ENCODE peak calls at places on chromosomes 16 and 17, in four cellular contexts. One of them, this sample, is unnamed. For H3K9me3, the result is how much of the 10 kb centered on the place peaks cover.

GRCh38 chr17:47703191-47703591 is 9.2 kb downstream of the TBKBP1 start:
- DNase-seq in PC-3: no peak
- DNase-seq in neural progenitor cell: no peak
- DNase-seq in fibroblast of lung: no peak
- DNase-seq in this sample: no peak

GRCh38 chr17:30605027-30605426 is 127.8 kb downstream of the GOSR1 start:
- DNase-seq in neural progenitor cell: peak
- DNase-seq in fibroblast of lung: no peak
- DNase-seq in PC-3: no peak
- DNase-seq in this sample: no peak

GRCh38 chr17:60134396-60135159 is 15.2 kb upstream of the CA4 start:
- DNase-seq in PC-3: no peak
- DNase-seq in neural progenitor cell: no peak
- DNase-seq in fibroblast of lung: peak
- DNase-seq in this sample: no peak

GRCh38 chr16:17229131-17229530 is 241.6 kb downstream of the XYLT1 start:
- DNase-seq in PC-3: no peak
- DNase-seq in neural progenitor cell: no peak
- DNase-seq in fibroblast of lung: no peak
- DNase-seq in this sample: no peak

GRCh38 chr17:63600569-63601438 is at the start of gene TACO1:
- DNase-seq in fibroblast of lung: peak
- DNase-seq in neural progenitor cell: peak
- DNase-seq in PC-3: peak
- DNase-seq in this sample: peak

GRCh38 chr17:78128616-78129384 is at the start of gene TMC6:
- DNase-seq in fibroblast of lung: no peak
- DNase-seq in PC-3: peak
- DNase-seq in neural progenitor cell: peak
- DNase-seq in this sample: peak

GRCh38 chr16:15899538-15900100 is 11.2 kb upstream of the CEP20 start:
- DNase-seq in neural progenitor cell: no peak
- DNase-seq in fibroblast of lung: peak
- DNase-seq in PC-3: peak
- DNase-seq in this sample: peak

GRCh38 chr17:74037320-74037719 is 166.2 kb upstream of the RPL38 start:
- DNase-seq in fibroblast of lung: peak
- DNase-seq in PC-3: peak
- DNase-seq in neural progenitor cell: peak
- DNase-seq in this sample: no peak

GRCh38 chr16:87146676-87147075 is 170.5 kb downstream of the C16orf95 start:
- DNase-seq in neural progenitor cell: no peak
- DNase-seq in PC-3: no peak
- DNase-seq in fibroblast of lung: no peak
- DNase-seq in this sample: no peak

GRCh38 chr16:25838724-25839186 is 147.0 kb downstream of the HS3ST4 start:
- DNase-seq in fibroblast of lung: peak
- DNase-seq in neural progenitor cell: peak
- DNase-seq in PC-3: peak
- DNase-seq in this sample: peak

DNA sequence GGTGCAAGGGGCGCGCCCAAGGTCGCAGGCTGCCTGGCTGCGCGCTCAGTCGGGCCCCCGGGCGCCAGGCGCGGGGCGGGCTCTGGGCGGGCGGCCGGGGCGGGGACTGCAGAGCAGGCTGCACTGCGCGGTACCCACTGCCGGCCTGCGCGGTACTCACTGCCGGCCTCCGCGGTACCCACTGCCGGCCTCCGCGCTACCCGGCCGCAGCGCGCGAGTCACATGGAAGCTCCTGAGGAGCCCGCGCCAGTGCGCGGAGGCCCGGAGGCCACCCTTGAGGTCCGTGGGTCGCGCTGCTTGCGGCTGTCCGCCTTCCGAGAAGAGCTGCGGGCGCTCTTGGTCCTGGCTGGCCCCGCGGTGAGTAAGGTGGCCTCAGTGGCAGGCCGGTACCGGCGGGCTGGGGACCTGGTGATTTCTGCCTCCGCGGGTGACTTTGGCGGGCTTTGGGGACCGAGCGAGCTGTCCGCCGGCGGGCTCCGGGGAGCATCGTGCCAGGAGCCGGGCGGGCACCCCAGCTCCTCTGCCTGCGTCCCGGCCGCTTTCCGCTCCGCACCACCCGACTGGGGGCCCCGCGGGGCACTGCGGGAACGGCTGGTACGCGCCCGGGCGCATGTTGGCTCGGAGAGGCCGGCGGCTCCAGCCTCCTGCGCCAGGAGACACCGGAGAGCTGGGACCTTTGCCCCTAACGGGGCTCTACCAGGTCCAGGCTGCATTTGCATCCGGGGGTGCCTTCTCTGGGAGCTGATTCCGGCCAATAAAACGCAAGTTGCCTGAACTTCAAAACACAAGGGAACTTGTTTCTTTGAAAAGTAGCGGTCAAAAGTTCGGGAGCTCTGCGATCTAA is at the start of gene SLC47A1:
- DNase-seq in fibroblast of lung: peak
- DNase-seq in neural progenitor cell: peak
- DNase-seq in PC-3: no peak
- DNase-seq in this sample: no peak
- H2AFZ ChIP-seq in fibroblast of lung: no peak
- H2AFZ ChIP-seq in neural progenitor cell: peak
- H2AFZ ChIP-seq in PC-3: peak
- H2AFZ ChIP-seq in this sample: no peak

DNA sequence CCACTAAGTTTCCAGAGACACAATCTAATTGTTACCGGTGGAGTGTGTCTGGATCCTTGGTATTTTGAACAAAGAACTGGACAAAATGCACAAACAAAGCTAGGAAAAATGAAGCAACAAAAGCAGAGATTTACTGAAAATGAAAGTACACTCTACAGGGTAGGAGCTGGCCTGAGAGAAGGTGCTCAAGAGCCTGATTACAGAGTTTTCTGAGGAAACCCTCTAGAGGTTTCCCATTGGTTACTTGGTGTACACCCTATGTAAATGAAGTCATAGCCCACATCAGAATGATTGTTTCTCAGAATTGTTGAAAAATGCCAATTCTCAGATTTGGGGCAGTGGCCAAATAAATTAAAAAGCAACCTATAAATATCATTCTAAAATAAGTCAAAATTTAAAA is 436.4 kb downstream of the KCNJ18 start:
- DNase-seq in neural progenitor cell: no peak
- DNase-seq in PC-3: no peak
- DNase-seq in fibroblast of lung: no peak
- DNase-seq in this sample: no peak
- H3K9me3 ChIP-seq in neural progenitor cell: under half
- H3K9me3 ChIP-seq in PC-3: under half
- H3K9me3 ChIP-seq in fibroblast of lung: under half
- H3K9me3 ChIP-seq in this sample: under half

DNA sequence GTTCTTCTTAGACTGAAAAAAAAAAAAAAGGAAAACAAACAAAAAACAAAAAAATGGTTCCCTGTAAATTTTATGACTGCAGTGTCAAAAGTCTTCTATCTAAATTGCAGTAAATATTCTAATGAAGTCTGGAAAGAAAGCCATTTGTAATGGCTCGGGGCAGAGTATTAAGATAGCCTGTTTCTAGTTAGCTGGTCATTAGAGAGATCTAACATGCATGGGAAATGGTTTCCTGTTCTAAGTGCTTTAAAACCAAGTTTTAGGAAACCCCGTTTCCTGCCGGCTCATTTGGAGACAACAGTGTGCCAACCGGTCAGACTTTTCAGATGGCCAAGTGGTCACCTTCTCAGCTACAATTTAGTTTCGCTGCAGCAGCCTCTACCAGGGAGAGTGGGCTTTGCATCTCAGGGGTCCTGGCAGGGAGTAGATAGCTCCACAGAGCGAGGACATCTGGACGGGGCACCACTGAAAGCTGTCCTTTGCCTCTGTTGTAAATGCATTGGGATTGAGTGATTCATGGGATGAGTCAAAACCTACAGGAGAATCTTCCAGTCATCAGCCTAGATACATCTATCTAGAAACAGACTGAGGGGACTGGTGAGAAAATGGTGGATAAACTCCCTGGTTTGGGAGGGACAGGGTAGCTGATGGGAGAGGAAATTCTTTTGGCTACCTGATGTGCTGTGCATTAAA is 473.2 kb upstream of the SALL1 start:
- DNase-seq in neural progenitor cell: no peak
- DNase-seq in PC-3: no peak
- DNase-seq in fibroblast of lung: no peak
- DNase-seq in this sample: no peak
- H2AFZ ChIP-seq in neural progenitor cell: peak
- H2AFZ ChIP-seq in PC-3: no peak
- H2AFZ ChIP-seq in fibroblast of lung: no peak
- H2AFZ ChIP-seq in this sample: no peak

GRCh38 chr16:31767267-31767666 is 106.3 kb upstream of the ZNF267 start:
- DNase-seq in fibroblast of lung: no peak
- DNase-seq in neural progenitor cell: no peak
- DNase-seq in PC-3: no peak
- DNase-seq in this sample: no peak
- H3K9me3 ChIP-seq in fibroblast of lung: under half
- H3K9me3 ChIP-seq in neural progenitor cell: under half
- H3K9me3 ChIP-seq in PC-3: under half
- H3K9me3 ChIP-seq in this sample: under half

GRCh38 chr16:83212301-83212841 is 585.6 kb downstream of the CDH13 start:
- DNase-seq in neural progenitor cell: no peak
- DNase-seq in fibroblast of lung: no peak
- DNase-seq in PC-3: no peak
- DNase-seq in this sample: no peak
- H2AFZ ChIP-seq in neural progenitor cell: peak
- H2AFZ ChIP-seq in fibroblast of lung: no peak
- H2AFZ ChIP-seq in PC-3: no peak
- H2AFZ ChIP-seq in this sample: no peak

DNA sequence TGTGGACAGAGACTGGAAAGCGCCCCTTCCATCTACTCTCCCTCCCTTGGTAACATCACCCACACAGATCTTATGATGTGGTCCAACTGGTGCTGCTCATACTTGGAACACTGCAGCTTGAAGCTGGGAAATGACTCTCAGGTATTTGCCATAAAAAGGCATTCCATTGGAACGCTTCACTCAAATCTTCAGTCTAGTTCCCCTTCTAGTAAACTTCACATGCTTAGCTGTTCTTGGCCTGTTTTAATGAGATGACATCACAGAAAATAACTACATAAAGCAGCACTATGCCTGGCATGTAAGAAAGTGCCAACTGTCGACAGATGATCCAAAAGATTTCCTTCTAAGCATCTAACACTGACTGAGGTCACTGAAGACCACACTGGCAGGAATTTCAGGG is 9.3 kb downstream of the ZNF263 start:
- DNase-seq in PC-3: peak
- DNase-seq in neural progenitor cell: no peak
- DNase-seq in fibroblast of lung: peak
- DNase-seq in this sample: no peak
- H3K9me3 ChIP-seq in PC-3: under half
- H3K9me3 ChIP-seq in neural progenitor cell: under half
- H3K9me3 ChIP-seq in fibroblast of lung: under half
- H3K9me3 ChIP-seq in this sample: under half

GRCh38 chr17:81635973-81636504 is 873 bp downstream of the NPLOC4 start:
- DNase-seq in fibroblast of lung: peak
- DNase-seq in PC-3: peak
- DNase-seq in neural progenitor cell: no peak
- DNase-seq in this sample: no peak
- H2AFZ ChIP-seq in fibroblast of lung: no peak
- H2AFZ ChIP-seq in PC-3: no peak
- H2AFZ ChIP-seq in neural progenitor cell: no peak
- H2AFZ ChIP-seq in this sample: no peak

DNA sequence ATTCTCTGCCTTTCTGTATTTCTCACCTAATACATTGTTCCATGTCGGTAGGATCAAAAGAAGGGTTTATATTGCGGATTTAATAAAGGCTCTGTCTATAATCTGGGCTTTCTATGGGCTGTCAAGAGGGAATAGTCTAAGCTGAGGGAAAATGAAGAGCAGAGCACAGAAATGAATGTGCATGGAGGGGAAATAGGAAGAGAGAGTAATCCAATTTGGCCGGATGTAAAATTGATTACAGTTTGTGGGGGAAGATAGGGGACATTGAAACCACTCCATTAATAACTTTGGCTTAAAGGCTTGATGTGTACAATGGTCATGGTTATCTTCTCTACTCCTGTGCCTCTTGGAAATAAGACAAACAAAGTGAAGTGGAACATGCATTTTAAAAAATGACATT is 334.2 kb upstream of the CDH8 start:
- DNase-seq in PC-3: no peak
- DNase-seq in fibroblast of lung: no peak
- DNase-seq in neural progenitor cell: no peak
- DNase-seq in this sample: no peak
- H3K9me3 ChIP-seq in PC-3: under half
- H3K9me3 ChIP-seq in fibroblast of lung: under half
- H3K9me3 ChIP-seq in neural progenitor cell: under half
- H3K9me3 ChIP-seq in this sample: under half

GRCh38 chr17:10798332-10798749 is 5.6 kb downstream of the TMEM238L start:
- DNase-seq in neural progenitor cell: no peak
- DNase-seq in fibroblast of lung: no peak
- DNase-seq in PC-3: peak
- DNase-seq in this sample: no peak

GRCh38 chr17:10802487-10803284 is 1.2 kb downstream of the TMEM238L start:
- DNase-seq in PC-3: no peak
- DNase-seq in fibroblast of lung: no peak
- DNase-seq in neural progenitor cell: no peak
- DNase-seq in this sample: no peak

GRCh38 chr17:10797848-10798328 is 6.0 kb downstream of the TMEM238L start:
- DNase-seq in fibroblast of lung: no peak
- DNase-seq in PC-3: no peak
- DNase-seq in neural progenitor cell: no peak
- DNase-seq in this sample: no peak

GRCh38 chr17:10799407-10799806 is 4.5 kb downstream of the TMEM238L start:
- DNase-seq in PC-3: peak
- DNase-seq in neural progenitor cell: no peak
- DNase-seq in fibroblast of lung: no peak
- DNase-seq in this sample: no peak

DNA sequence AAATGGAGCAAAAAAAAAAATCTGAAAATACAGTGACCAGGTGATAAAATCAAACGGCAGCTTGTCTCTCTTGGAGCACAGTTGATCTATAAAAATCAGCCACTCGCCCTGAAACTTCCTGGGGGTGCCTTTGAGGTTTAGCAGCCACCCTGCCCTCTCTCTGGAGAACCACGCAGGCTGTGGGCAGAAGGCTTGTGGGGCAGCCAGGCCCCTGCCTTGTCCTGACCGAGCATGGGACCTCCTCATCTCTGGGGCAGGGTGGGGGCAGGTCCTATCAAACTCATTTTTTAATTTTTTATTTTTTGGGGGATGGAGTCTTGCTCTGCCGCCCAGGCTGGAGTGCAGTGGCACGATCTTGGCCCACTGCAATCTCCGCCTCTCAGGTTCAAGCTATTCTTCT is 5.0 kb downstream of the TMEM238L start:
- DNase-seq in fibroblast of lung: no peak
- DNase-seq in neural progenitor cell: no peak
- DNase-seq in PC-3: no peak
- DNase-seq in this sample: no peak
- H2AFZ ChIP-seq in fibroblast of lung: no peak
- H2AFZ ChIP-seq in neural progenitor cell: no peak
- H2AFZ ChIP-seq in PC-3: no peak
- H2AFZ ChIP-seq in this sample: no peak